ENCODE peak calls at places on chromosomes 11 and 22, in four cellular contexts. G is neural crest cell, T is cardiac septum, P is NCI-H1694 treated with DMSO at 0.1 percent for 48 hours. U is an unnamed sample.
A peak's percentile ranks its signal among the peaks of the same experiment; 100 is the strongest.

GRCh38 chr22:39496131-39496838 is 5.8 kb upstream of the MIEF1 start:
- DNase-seq in G (peak; percentile 65), T (no peak), P (peak; percentile 88), U (no peak)

GRCh38 chr11:37506516-37506915 is 908.5 kb upstream of the RAG2 start:
- DNase-seq in G (no peak), T (no peak), P (no peak), U (no peak)

GRCh38 chr11:62854013-62854824 is 14.8 kb upstream of the WDR74 start:
- DNase-seq in G (no peak), T (no peak), P (no peak), U (no peak)

GRCh38 chr11:79437981-79438630 is 2.7 kb downstream of the TENM4 start:
- DNase-seq in G (peak; percentile 8), T (no peak), P (peak; percentile 43), U (no peak)

GRCh38 chr22:28670691-28671261 is 8.9 kb downstream of the TTC28 start:
- DNase-seq in G (no peak), T (no peak), P (no peak), U (no peak)

GRCh38 chr11:110092577-110093406 is at the start of gene ZC3H12C:
- DNase-seq in G (peak; percentile 67), T (peak; percentile 87), P (peak; percentile 39), U (peak; percentile 84)

GRCh38 chr11:57424802-57425564 is 1.9 kb downstream of the SLC43A3 start:
- DNase-seq in G (no peak), T (peak; percentile 89), P (peak; percentile 8), U (peak; percentile 29)

GRCh38 chr11:121936781-121937447 is 179.1 kb downstream of the BLID start:
- DNase-seq in G (no peak), T (no peak), P (no peak), U (no peak)

GRCh38 chr22:19605508-19606331 is 81.5 kb upstream of the CLDN5 start:
- DNase-seq in G (no peak), T (no peak), P (no peak), U (no peak)